ENCODE peak calls at places on chromosome 11, in five cellular contexts. P is IMR-90, R is kidney, S is mammary epithelial cell, N is fibroblast of lung. E is an unnamed sample.

GRCh38 chr11:40787243-40787642 is 672.2 kb downstream of the LRRC4C start:
- DNase-seq in P (no peak), R (no peak), S (no peak), N (no peak), E (no peak)

GRCh38 chr11:71302911-71303310 is 50.5 kb upstream of the SHANK2 start:
- DNase-seq in P (no peak), R (no peak), S (no peak), N (no peak), E (no peak)

GRCh38 chr11:128511712-128512111 is 75.6 kb downstream of the ETS1 start:
- DNase-seq in P (no peak), R (no peak), S (no peak), N (no peak), E (no peak)

GRCh38 chr11:26297179-26297970 is 34.6 kb upstream of the ANO3 start:
- DNase-seq in P (peak; percentile 75), R (no peak), S (peak; percentile 42), N (peak; percentile 84), E (no peak)

GRCh38 chr11:43278302-43278956 is 33.4 kb upstream of the API5 start:
- DNase-seq in P (peak; percentile 23), R (no peak), S (peak; percentile 16), N (peak; percentile 19), E (no peak)

GRCh38 chr11:13668957-13669521 is 571 bp downstream of the FAR1 start:
- DNase-seq in P (peak; percentile 7), R (peak; percentile 87), S (peak; percentile 53), N (peak; percentile 31), E (peak; percentile 76)

GRCh38 chr11:113505541-113506375 is 30.6 kb upstream of the DRD2 start:
- DNase-seq in P (peak; percentile 36), R (no peak), S (peak; percentile 99), N (peak; percentile 85), E (no peak)

GRCh38 chr11:14357843-14358728 is 897 bp downstream of the RRAS2 start:
- DNase-seq in P (peak; percentile 54), R (peak; percentile 85), S (peak; percentile 72), N (peak; percentile 74), E (peak; percentile 70)

GRCh38 chr11:68146010-68146540 is 24.9 kb upstream of the CHKA start:
- DNase-seq in P (no peak), R (peak; percentile 98), S (no peak), N (no peak), E (peak; percentile 98)

DNA sequence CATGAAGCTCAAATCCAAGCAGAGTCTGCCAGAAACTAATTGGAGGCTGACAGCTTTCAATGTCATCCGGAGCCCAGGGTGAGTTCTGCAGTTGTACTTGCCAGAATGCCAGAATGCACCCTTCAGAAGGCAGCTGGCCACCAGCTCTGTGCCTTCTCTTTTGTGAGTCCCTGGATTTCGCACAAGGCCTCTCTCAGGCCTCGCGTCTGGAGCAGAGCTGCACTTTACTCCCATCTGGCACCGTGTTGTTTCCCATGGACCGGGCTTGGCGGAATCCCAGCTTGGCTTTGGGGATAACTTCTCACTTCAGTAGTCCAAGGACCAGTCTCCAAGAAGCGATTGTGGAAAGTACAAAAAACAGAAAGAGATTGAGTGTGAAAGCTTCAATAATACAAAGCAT is 451.3 kb upstream of the KIRREL3 start:
- DNase-seq in P (no peak), R (no peak), S (no peak), N (no peak), E (no peak)
- H3K27ac ChIP-seq in P (no peak overlapping the region), R (no peak overlapping the region), S (no peak overlapping the region), N (no peak overlapping the region), E (no peak overlapping the region)

GRCh38 chr11:19952101-19952605 is 208.1 kb downstream of the DBX1 start:
- DNase-seq in P (no peak), R (no peak), S (no peak), N (peak; percentile 76), E (no peak)

GRCh38 chr11:19953909-19954308 is 206.4 kb downstream of the DBX1 start:
- DNase-seq in P (peak; percentile 91), R (no peak), S (peak; percentile 80), N (peak; percentile 94), E (no peak)

GRCh38 chr11:19954899-19955298 is 205.4 kb downstream of the DBX1 start:
- DNase-seq in P (no peak), R (no peak), S (no peak), N (no peak), E (no peak)

GRCh38 chr11:19953342-19953741 is 206.9 kb downstream of the DBX1 start:
- DNase-seq in P (peak; percentile 81), R (no peak), S (peak; percentile 71), N (peak; percentile 77), E (no peak)

GRCh38 chr11:19951558-19952083 is 208.7 kb downstream of the DBX1 start:
- DNase-seq in P (peak; percentile 70), R (no peak), S (peak; percentile 62), N (peak; percentile 54), E (no peak)
- H3K9ac ChIP-seq in P (no peak overlapping the region), R (peak overlapping the region; percentile 5), S (no peak overlapping the region), N (no peak overlapping the region), E (no peak overlapping the region)

DNA sequence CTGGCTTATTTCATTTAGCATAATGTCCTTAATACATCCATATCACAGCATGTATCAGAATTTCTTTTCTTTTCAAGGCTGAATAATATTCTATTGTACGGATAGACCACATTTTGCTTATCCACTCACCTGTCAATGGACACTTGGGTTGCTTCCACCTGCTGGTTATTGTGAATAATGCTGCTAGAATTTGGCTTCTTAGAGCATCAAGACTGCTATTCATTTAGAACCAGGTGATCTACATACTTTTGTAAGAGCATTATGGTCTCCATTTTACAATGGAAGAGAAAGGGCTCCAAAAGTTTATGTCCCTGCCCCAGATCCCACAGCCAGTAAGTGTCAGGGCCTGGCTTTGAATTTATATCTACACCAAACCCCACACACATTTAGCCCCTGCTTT is 100.7 kb upstream of the CD82 start:
- DNase-seq in P (no peak), R (no peak), S (peak; percentile 23), N (no peak), E (no peak)
- TF ChIP-seq CTCF in P (no peak), R (no peak), S (peak; percentile 14), N (no peak), E (no peak)

DNA sequence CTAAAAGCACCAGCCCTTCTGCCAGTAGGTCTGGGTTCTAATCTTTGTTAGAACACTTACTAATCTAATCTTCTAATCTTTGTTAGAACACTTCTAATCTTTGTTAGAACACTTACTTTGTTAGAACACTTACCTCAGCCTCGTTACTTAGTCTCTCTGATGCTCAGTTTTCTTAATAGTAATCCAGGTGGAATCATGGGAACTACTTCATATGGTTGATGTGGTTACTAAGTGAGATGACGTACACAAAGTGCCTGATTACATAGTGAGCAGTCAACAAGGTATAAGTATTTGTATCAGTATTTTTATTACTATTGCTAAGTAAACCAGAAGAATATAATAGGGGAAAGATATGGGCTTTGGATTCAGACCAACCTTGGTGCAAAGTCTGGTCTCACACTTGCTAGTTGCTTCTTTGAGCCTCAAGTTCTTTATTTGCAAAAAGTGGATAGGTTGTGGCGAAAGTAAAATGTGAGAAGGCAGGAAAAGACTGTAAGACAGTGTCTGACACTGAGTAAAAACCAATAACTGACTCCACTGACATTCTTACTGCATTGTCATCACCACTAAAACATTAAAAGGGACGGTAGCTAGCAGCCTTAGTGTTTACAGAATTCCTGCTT is 83.7 kb downstream of the TRAF6 start:
- DNase-seq in P (no peak), R (no peak), S (no peak), N (no peak), E (no peak)
- H3K27ac ChIP-seq in P (no peak overlapping the region), R (no peak overlapping the region), S (no peak overlapping the region), N (no peak overlapping the region), E (no peak overlapping the region)

GRCh38 chr11:126840201-126840886 is 160.2 kb downstream of the KIRREL3 start:
- DNase-seq in P (peak; percentile 69), R (no peak), S (no peak), N (peak; percentile 86), E (no peak)
- H3K9ac ChIP-seq in P (no peak overlapping the region), R (no peak overlapping the region), S (no peak overlapping the region), N (no peak overlapping the region), E (no peak overlapping the region)

GRCh38 chr11:100827934-100828661 is 141.0 kb downstream of the ARHGAP42 start:
- DNase-seq in P (peak; percentile 84), R (no peak), S (peak; percentile 57), N (peak; percentile 88), E (no peak)
- TF ChIP-seq CTCF in P (peak; percentile 35), R (peak; percentile 13), S (peak; percentile 36), N (peak; percentile 28), E (no peak)

E was measured in colonic mucosa.